ENCODE peak calls at places on chromosomes 1 and 21, in seven cellular contexts. M, G, C, N, R, F and Y are unnamed samples. For H3K4me1, the result is how much of the 10 kb centered on the place peaks cover.

GRCh38 chr1:6106321-6106731 is 60.6 kb downstream of the KCNAB2 start:
- DNase-seq in M (no peak), G (no peak), C (no peak), N (no peak), R (no peak), F (no peak), Y (no peak)

GRCh38 chr1:226438007-226438406 is 30.1 kb upstream of the PARP1 start:
- DNase-seq in M (peak), G (no peak), C (no peak), N (no peak), R (no peak), F (no peak), Y (no peak)

GRCh38 chr1:226821719-226822085 is 48.7 kb upstream of the PSEN2 start:
- DNase-seq in M (no peak), G (no peak), C (no peak), N (no peak), R (no peak), F (no peak), Y (no peak)

GRCh38 chr1:105914403-105914802 is 1142.1 kb upstream of the PRMT6 start:
- DNase-seq in M (no peak), G (no peak), C (no peak), N (no peak), R (no peak), F (no peak), Y (no peak)

GRCh38 chr1:224617410-224618361 is 1.6 kb downstream of the CNIH3 start:
- DNase-seq in M (no peak), G (no peak), C (no peak), N (no peak), R (no peak), F (no peak), Y (no peak)

GRCh38 chr21:39022901-39023693 is 160.2 kb downstream of the PSMG1 start:
- DNase-seq in M (no peak), G (no peak), C (no peak), N (no peak), R (no peak), F (peak), Y (no peak)

GRCh38 chr1:201144701-201145100 is 9.6 kb downstream of the TMEM9 start:
- DNase-seq in M (no peak), G (no peak), C (no peak), N (no peak), R (no peak), F (peak), Y (no peak)

GRCh38 chr1:4086085-4086850 is 186.2 kb upstream of the C1orf174 start:
- DNase-seq in M (no peak), G (peak), C (no peak), N (no peak), R (no peak), F (no peak), Y (no peak)

GRCh38 chr21:39441502-39442475 is 3.8 kb downstream of the LCA5L start:
- DNase-seq in M (peak), G (peak), C (peak), N (no peak), R (no peak), F (no peak), Y (no peak)

GRCh38 chr1:50699795-50700194 is 260.3 kb downstream of the FAF1 start:
- DNase-seq in M (no peak), G (no peak), C (no peak), N (no peak), R (no peak), F (no peak), Y (no peak)

GRCh38 chr1:214520544-214521165 is 30.7 kb downstream of the PTPN14 start:
- DNase-seq in M (no peak), G (no peak), C (no peak), N (no peak), R (no peak), F (no peak), Y (no peak)

GRCh38 chr1:53088616-53089300 is 26.7 kb downstream of the PODN start:
- DNase-seq in M (no peak), G (no peak), C (no peak), N (no peak), R (no peak), F (no peak), Y (no peak)

GRCh38 chr1:21933397-21934248 is 3.5 kb downstream of the HSPG2 start:
- DNase-seq in M (no peak), G (peak), C (no peak), N (peak), R (no peak), F (peak), Y (peak)
- H3K4me1 ChIP-seq in M (half or more), G (half or more), C (half or more), N (half or more), R (under half), F (half or more), Y (under half)

DNA sequence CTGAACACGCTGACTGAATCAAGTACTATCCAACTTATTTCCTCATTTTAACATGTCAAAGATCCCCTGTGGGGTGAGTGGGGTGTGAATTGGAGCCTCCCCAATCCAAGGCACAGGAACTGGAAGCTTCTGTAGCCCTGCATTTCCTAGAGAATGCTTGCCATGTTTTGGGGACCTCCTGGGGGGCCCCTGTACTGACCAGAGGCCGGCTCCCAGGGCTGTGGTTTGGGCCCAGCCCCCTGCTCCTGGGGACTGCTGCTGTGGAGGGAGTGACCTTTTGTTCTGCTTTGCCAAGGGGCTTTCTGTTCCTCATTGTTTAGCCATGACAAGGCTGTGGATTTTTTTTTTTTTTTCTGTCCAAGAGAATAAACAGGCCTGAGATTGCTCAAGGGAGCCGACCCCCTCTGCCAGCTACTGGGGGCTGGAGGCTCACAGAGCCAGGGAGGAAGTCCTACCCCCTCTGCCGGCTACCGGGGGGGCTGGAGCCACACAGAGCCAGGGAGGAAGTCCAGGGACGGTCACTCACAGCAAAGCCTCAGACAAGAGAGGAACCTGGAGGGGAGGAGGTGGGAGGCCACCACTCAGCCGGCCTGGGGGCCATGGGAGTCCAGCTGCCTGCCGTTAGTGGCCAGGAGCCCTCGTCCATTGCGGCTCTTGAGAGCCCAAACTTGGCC is 17.4 kb downstream of the TNFRSF1B start:
- DNase-seq in M (no peak), G (peak), C (peak), N (peak), R (peak), F (peak), Y (no peak)
- H3K4me1 ChIP-seq in M (under half), G (half or more), C (under half), N (half or more), R (under half), F (half or more), Y (under half)

DNA sequence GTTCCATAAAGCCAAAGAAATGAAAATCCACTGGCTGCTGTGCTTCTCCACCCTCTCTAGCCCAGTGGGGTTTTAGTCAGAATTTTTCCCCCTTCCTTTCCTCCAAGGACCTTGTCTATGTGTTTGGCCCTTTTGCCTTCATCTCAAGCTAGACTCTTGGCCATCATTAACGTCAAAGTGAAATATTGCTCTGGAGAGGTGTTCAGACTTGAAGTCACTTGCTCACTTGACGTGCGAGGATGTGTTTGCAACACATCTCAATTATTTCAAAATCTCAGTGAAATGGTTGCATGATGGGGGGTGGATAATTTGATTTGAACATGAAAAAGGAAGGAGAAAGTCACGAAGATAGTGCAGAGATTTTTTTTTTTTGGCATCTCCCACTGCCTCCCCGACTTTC is 13.6 kb downstream of the EVA1C start:
- DNase-seq in M (no peak), G (no peak), C (no peak), N (no peak), R (no peak), F (no peak), Y (no peak)
- H3K4me1 ChIP-seq in M (under half), G (under half), C (half or more), N (under half), R (under half), F (under half), Y (under half)

DNA sequence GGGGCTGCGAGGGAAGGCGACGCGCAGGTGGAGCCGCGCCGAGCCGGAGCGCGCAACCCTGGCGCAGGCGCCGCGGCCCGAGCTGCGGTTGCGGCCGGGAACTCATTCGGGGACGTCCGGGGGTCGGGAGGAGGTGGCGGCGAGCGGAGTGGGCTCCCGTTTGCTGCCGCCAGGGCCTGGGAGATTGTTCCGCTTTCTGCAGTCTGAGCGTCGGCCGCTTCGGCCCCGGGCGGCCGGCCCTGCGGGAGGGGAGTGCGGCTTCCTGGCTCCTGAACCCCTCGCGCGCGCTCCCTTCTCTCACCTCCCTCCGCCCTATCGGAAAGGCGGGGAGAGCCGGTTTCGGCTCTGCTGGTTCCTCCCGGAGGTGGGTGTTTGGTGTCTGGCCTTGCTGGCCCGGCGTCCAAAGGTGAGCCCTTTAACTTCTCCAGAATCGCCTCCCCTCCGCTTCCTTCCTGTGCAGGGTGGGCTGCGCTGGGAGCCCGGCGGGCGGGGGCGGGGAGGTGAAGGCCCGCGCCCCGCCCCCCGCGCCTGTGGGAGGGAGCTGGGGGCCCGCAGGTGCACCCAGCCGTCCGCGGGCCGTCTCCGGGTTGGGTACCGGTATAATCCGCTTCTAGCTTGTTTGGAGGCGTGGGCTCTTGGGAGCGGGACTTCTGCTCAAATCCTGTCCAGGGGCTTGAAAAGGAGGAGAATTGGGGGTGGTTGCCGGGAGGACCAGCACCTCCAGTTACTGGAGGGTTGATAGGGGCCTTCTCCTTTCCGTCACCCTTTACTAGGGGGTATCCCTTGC is 683 bp downstream of the LRRC8D start:
- DNase-seq in M (no peak), G (peak), C (peak), N (peak), R (peak), F (peak), Y (peak)
- H3K4me1 ChIP-seq in M (under half), G (under half), C (under half), N (under half), R (under half), F (under half), Y (under half)

DNA sequence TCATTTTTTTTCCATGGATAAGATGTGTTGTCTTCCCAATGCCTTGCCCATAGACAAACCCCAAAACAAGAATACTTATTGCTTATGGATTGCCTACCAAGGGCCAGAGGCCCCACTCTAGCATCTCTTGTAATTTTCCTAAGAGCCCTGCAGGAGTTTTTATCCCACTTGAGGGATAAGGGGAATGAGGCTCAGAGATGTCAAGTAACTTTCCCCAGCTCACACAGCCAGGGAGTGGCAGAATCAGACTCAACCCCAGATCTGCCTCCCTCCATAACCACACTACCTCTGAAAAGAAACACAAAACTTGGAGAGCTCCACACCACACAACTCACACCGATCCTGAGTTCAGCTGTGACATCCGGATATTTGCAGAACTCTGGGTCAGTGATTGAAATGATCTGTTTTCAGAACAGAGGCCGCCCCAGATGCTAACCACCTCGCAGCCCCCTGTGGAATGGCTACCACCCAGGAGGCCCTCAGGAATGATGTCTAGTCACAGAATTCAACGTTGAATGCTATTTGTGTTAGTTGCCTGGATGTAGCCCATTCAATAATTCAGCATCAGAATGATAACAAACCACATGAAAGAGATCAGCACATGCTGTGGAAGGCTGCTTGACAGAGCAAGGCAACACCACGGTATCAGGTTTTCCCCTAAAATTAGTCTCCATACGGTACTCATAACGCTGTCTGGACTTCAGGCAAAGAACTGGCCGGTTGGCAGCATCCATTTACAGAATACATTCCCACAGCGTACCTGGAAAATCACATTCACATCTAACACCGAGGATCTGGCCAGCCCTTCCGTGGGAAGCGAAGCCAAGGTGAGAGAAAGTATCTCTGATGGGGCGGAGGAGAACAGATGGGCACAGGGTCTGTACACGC is 231.9 kb downstream of the TOMM20 start:
- DNase-seq in M (no peak), G (no peak), C (peak), N (no peak), R (no peak), F (no peak), Y (no peak)
- H3K4me1 ChIP-seq in M (under half), G (under half), C (under half), N (under half), R (under half), F (under half), Y (under half)